ENCODE peak calls at places on chromosomes 6 and 20, in seven cellular contexts. Y is cardiac muscle cell; C is trophoblast cell; F is CD8-positive, alpha-beta memory T cell; W is heart left ventricle; O is adrenal gland; L is fibroblast of lung. H is an unnamed sample.

GRCh38 chr20:53899351-53900167 is 170.8 kb downstream of the BCAS1 start:
- DNase-seq in L (peak; percentile 77), C (no peak), Y (no peak), O (peak; percentile 34), W (peak; percentile 44), F (peak; percentile 27), H (peak; percentile 43)

GRCh38 chr6:129785756-129786135 is 75.4 kb downstream of the TMEM244 start:
- DNase-seq in L (no peak), O (no peak), W (no peak), F (no peak), Y (no peak), C (no peak), H (no peak)

GRCh38 chr6:46011241-46012085 is 4.2 kb downstream of the CLIC5 start:
- DNase-seq in Y (no peak), O (no peak), W (peak; percentile 59), L (no peak), F (peak; percentile 37), C (no peak), H (no peak)

GRCh38 chr20:25024171-25024570 is 31.6 kb upstream of the APMAP start:
- DNase-seq in W (peak; percentile 15), Y (no peak), F (no peak), L (no peak), O (no peak), C (no peak), H (no peak)

GRCh38 chr20:20003088-20003954 is 13.8 kb upstream of the NAA20 start:
- DNase-seq in L (peak; percentile 62), Y (no peak), O (peak; percentile 39), W (peak; percentile 56), F (no peak), C (peak; percentile 24), H (peak; percentile 24)

GRCh38 chr6:90900034-90900433 is 313.2 kb upstream of the MAP3K7 start:
- DNase-seq in Y (no peak), W (no peak), L (no peak), C (no peak), O (no peak), F (no peak), H (no peak)

GRCh38 chr20:38325167-38325566 is 21.1 kb upstream of the LBP start:
- DNase-seq in W (no peak), F (no peak), C (no peak), L (no peak), O (no peak), Y (no peak), H (no peak)

GRCh38 chr6:25788305-25788922 is 33.9 kb downstream of the SLC17A4 start:
- DNase-seq in F (peak; percentile 3), O (peak; percentile 71), L (peak; percentile 51), C (peak; percentile 27), Y (peak; percentile 54), W (peak; percentile 26), H (peak; percentile 28)

GRCh38 chr6:163960128-163960527 is 545.6 kb downstream of the QKI start:
- DNase-seq in F (no peak), O (no peak), C (no peak), L (no peak), Y (no peak), W (no peak), H (no peak)

DNA sequence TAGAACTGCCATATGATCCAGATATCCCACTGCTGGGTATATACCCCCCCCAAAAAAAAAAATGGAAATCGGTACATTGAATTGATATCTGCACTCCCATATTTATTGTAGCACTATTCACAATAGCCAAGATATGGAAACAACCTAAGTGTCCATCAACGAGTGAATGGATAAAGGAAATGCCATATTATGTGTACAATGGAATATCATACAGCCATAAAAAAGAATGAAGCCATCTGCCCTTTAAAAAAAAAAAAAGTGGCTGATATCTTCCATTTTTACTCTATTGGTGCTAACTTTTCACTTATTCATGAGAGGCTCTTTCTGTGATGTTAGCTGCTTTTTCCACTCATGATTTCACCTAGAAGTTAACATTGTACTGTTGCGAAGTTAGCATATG is 156.5 kb downstream of the REV3L start:
- DNase-seq in Y (no peak), C (no peak), O (no peak), L (no peak), F (no peak), W (no peak), H (no peak)
- H3K36me3 ChIP-seq in Y (peaks cover 38% of the 10 kb centered on the region), C (peaks cover 14% of the 10 kb centered on the region), O (peaks cover 50% of the 10 kb centered on the region), L (peaks cover 5% of the 10 kb centered on the region), F (peaks cover 25% of the 10 kb centered on the region), W (peaks cover 99% of the 10 kb centered on the region), H (no peaks in the 10 kb centered on the region)

GRCh38 chr20:17671051-17671450 is 11.0 kb downstream of the RRBP1 start:
- DNase-seq in W (no peak), F (no peak), Y (no peak), C (no peak), O (no peak), L (no peak), H (no peak)

GRCh38 chr20:17671565-17671964 is 10.5 kb downstream of the RRBP1 start:
- DNase-seq in C (peak; percentile 34), W (no peak), F (no peak), Y (no peak), O (no peak), L (no peak), H (no peak)

GRCh38 chr20:17667445-17667844 is 14.6 kb downstream of the RRBP1 start:
- DNase-seq in C (no peak), Y (no peak), O (no peak), L (no peak), F (no peak), W (no peak), H (no peak)

GRCh38 chr20:17668432-17668831 is 13.6 kb downstream of the RRBP1 start:
- DNase-seq in F (no peak), O (no peak), C (no peak), Y (no peak), L (no peak), W (no peak), H (no peak)

DNA sequence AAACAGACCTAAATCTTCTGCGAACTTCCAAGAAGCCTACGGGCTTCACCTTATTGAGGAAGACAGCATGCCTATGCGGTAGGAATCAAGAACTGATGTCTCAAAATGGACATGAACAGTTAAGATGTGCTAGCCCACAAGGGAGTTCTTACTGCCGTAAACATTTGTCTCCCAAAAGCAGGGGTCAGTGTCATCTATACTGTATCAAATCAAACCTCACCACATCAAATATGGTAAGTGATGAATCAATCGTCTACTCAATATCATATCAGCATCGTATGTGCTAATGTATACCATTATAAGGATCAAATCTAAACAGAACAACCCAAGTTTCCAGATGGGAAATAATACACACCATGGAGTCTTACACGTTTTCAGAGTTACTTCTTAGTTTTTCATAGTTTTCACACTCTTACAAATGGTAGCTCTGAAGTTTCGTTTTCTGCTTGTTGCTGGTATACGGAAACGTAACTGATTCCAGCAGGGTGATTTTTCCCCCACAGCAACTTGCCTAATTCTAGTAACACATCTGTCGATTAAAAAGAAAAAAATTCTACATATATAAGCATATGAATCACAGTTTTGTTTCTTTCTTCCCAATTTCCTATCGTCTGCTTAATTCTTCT is 12.6 kb downstream of the RRBP1 start:
- DNase-seq in O (no peak), W (no peak), L (no peak), C (no peak), Y (no peak), F (no peak), H (no peak)
- H3K36me3 ChIP-seq in O (peaks cover 3% of the 10 kb centered on the region), W (peaks cover 12% of the 10 kb centered on the region), L (peaks cover 4% of the 10 kb centered on the region), C (peaks cover 7% of the 10 kb centered on the region), Y (no peaks in the 10 kb centered on the region), F (no peaks in the 10 kb centered on the region), H (no peaks in the 10 kb centered on the region)

GRCh38 chr20:2465100-2465499 is 5.5 kb downstream of the SNRPB start:
- DNase-seq in L (no peak), O (no peak), F (no peak), W (no peak), Y (no peak), C (no peak), H (no peak)
- H3K36me3 ChIP-seq in L (peaks cover 20% of the 10 kb centered on the region), O (peaks cover 75% of the 10 kb centered on the region), F (peaks cover 75% of the 10 kb centered on the region), W (peaks cover 78% of the 10 kb centered on the region), Y (peaks cover 73% of the 10 kb centered on the region), C (peaks cover 37% of the 10 kb centered on the region), H (peaks cover 28% of the 10 kb centered on the region)

DNA sequence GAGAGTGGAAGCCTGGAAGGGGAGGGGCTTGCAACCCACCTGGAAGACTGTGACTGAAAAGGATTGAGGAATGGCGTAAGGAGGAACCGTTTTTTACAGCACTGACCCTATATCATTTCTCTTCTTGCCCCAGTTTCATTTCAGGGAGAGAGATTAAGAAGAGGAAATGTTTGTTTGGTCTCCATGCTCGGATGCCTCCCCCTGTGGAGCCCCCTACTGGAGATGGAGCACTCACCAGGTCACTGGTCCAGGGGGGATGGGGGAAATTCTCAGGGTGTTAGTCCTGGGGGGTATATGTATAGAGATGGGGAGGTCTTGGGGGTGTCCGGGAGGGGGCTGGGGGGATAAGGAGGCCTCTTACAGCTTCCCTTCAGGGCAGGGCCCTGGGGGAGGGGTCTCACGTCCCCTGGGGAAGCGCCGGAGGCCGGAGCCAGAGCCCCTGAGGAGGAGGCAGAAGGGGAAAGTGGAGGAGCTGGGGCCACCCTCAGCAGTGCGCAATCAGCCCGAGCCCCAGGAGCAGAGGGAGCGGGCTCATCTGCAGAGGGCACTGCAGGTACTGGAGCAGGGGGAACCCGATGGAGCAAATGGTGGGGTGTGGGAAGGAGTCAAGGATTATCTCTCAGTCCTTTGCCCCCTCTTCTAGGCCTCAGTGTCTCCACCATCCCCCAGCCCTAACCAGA is 3.2 kb downstream of the CUTA start:
- DNase-seq in C (no peak), F (no peak), W (no peak), Y (no peak), O (no peak), L (no peak), H (no peak)
- H3K36me3 ChIP-seq in C (peaks cover 38% of the 10 kb centered on the region), F (peaks cover 33% of the 10 kb centered on the region), W (peaks cover 49% of the 10 kb centered on the region), Y (peaks cover 29% of the 10 kb centered on the region), O (peaks cover 44% of the 10 kb centered on the region), L (peaks cover 7% of the 10 kb centered on the region), H (no peaks in the 10 kb centered on the region)

GRCh38 chr20:58362970-58363369 is 26.1 kb upstream of the VAPB start:
- DNase-seq in L (no peak), C (no peak), F (no peak), O (no peak), Y (no peak), W (no peak), H (no peak)
- H3K36me3 ChIP-seq in L (no peaks in the 10 kb centered on the region), C (peaks cover 8% of the 10 kb centered on the region), F (peaks cover 7% of the 10 kb centered on the region), O (peaks cover 28% of the 10 kb centered on the region), Y (peaks cover 19% of the 10 kb centered on the region), W (peaks cover 70% of the 10 kb centered on the region), H (no peaks in the 10 kb centered on the region)

DNA sequence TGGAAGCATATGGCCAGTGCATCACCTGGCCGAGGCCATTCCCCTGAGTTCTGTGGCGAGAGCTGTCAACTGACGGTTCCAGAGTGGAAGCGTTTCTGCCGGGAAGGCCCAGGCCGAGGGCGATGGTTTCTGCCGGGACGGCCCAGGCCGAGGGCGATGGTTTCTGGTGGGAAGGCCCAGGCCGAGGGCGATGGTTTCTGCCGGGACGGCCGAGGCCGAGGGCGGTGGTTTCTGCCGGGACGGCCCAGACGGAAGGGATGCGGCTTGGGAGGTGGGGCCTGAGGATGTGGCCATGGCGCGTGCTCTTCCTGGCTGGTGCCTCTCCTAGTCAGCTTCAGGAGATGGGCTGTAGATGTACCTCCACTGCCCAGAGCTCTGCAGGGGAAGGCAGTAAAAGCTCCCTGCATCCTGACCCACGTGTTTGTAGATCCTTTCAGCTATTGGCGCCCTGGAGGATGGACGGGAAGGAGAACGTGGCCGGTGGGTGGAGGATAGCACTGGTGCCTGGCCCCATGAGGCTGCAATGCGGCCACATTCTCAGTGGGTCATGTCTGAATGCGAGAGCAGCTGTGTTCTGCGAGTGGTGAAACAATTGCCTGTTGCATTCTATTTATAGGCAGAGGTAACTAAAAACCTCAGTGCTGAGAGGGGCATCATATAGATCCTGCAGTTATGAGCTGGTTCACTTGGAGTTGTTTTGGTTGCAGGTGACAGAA is 12.8 kb downstream of the TPD52L2 start:
- DNase-seq in C (no peak), W (no peak), L (no peak), O (no peak), F (no peak), Y (no peak), H (no peak)
- H3K36me3 ChIP-seq in C (peaks cover 78% of the 10 kb centered on the region), W (peaks cover 87% of the 10 kb centered on the region), L (peaks cover 44% of the 10 kb centered on the region), O (peaks cover 82% of the 10 kb centered on the region), F (peaks cover 40% of the 10 kb centered on the region), Y (peaks cover 34% of the 10 kb centered on the region), H (no peaks in the 10 kb centered on the region)

GRCh38 chr6:33407132-33407718 is 3.6 kb upstream of the PHF1 start:
- DNase-seq in F (no peak), Y (no peak), L (peak; percentile 75), O (no peak), W (no peak), C (no peak), H (no peak)
- H3K36me3 ChIP-seq in F (peaks cover 2% of the 10 kb centered on the region), Y (no peaks in the 10 kb centered on the region), L (peaks cover 18% of the 10 kb centered on the region), O (peaks cover 2% of the 10 kb centered on the region), W (peaks cover 2% of the 10 kb centered on the region), C (peaks cover 41% of the 10 kb centered on the region), H (no peaks in the 10 kb centered on the region)

H was measured in prostate gland.